ENCODE peak calls at places on chromosomes 5 and 9, in four cellular contexts. One of them, this sample, is unnamed.

GRCh38 chr9:22986556-22986955 is 539.9 kb downstream of the DMRTA1 start:
- DNase-seq in GM12892: no peak
- DNase-seq in neuronal stem cell: no peak
- DNase-seq in activated gamma-delta T cell treated with Interleukin-2 at 50 U/mL for 16 hours: no peak
- DNase-seq in this sample: no peak

GRCh38 chr5:134141346-134142050 is 27.0 kb downstream of the TCF7 start:
- DNase-seq in GM12892: no peak
- DNase-seq in neuronal stem cell: no peak
- DNase-seq in activated gamma-delta T cell treated with Interleukin-2 at 50 U/mL for 16 hours: peak; percentile 3
- DNase-seq in this sample: peak; percentile 8

GRCh38 chr9:128715436-128715750 is 8.5 kb downstream of the ZDHHC12 start:
- DNase-seq in GM12892: no peak
- DNase-seq in neuronal stem cell: no peak
- DNase-seq in activated gamma-delta T cell treated with Interleukin-2 at 50 U/mL for 16 hours: no peak
- DNase-seq in this sample: no peak

GRCh38 chr9:34428325-34428958 is 29.9 kb downstream of the FAM219A start:
- DNase-seq in GM12892: no peak
- DNase-seq in neuronal stem cell: no peak
- DNase-seq in activated gamma-delta T cell treated with Interleukin-2 at 50 U/mL for 16 hours: no peak
- DNase-seq in this sample: no peak

GRCh38 chr9:130117816-130118632 is 54.2 kb upstream of the NCS1 start:
- DNase-seq in GM12892: no peak
- DNase-seq in neuronal stem cell: no peak
- DNase-seq in activated gamma-delta T cell treated with Interleukin-2 at 50 U/mL for 16 hours: no peak
- DNase-seq in this sample: no peak

GRCh38 chr9:111952559-111952958 is 55.9 kb downstream of the UGCG start:
- DNase-seq in GM12892: no peak
- DNase-seq in neuronal stem cell: no peak
- DNase-seq in activated gamma-delta T cell treated with Interleukin-2 at 50 U/mL for 16 hours: no peak
- DNase-seq in this sample: no peak

GRCh38 chr5:119037496-119038215 is 33.2 kb upstream of the DMXL1 start:
- DNase-seq in GM12892: no peak
- DNase-seq in neuronal stem cell: no peak
- DNase-seq in activated gamma-delta T cell treated with Interleukin-2 at 50 U/mL for 16 hours: no peak
- DNase-seq in this sample: no peak

GRCh38 chr9:37920471-37921167 is 16.7 kb upstream of the SLC25A51 start:
- DNase-seq in GM12892: no peak
- DNase-seq in neuronal stem cell: peak; percentile 29
- DNase-seq in activated gamma-delta T cell treated with Interleukin-2 at 50 U/mL for 16 hours: no peak
- DNase-seq in this sample: no peak

GRCh38 chr5:149363345-149363744 is 5.5 kb downstream of the PCYOX1L start:
- DNase-seq in GM12892: no peak
- DNase-seq in neuronal stem cell: no peak
- DNase-seq in activated gamma-delta T cell treated with Interleukin-2 at 50 U/mL for 16 hours: no peak
- DNase-seq in this sample: no peak

GRCh38 chr9:133166392-133166791 is 2.7 kb upstream of the GBGT1 start:
- DNase-seq in GM12892: no peak
- DNase-seq in neuronal stem cell: no peak
- DNase-seq in activated gamma-delta T cell treated with Interleukin-2 at 50 U/mL for 16 hours: no peak
- DNase-seq in this sample: no peak

GRCh38 chr9:34125681-34126206 is 754 bp downstream of the DCAF12 start:
- DNase-seq in GM12892: no peak
- DNase-seq in neuronal stem cell: no peak
- DNase-seq in activated gamma-delta T cell treated with Interleukin-2 at 50 U/mL for 16 hours: no peak
- DNase-seq in this sample: no peak

GRCh38 chr5:116652196-116652729 is 77.6 kb upstream of the SEMA6A start:
- DNase-seq in GM12892: no peak
- DNase-seq in neuronal stem cell: peak; percentile 64
- DNase-seq in activated gamma-delta T cell treated with Interleukin-2 at 50 U/mL for 16 hours: no peak
- DNase-seq in this sample: no peak

GRCh38 chr9:136856541-136857141 is 4.5 kb downstream of the MAMDC4 start:
- DNase-seq in GM12892: no peak
- DNase-seq in neuronal stem cell: no peak
- DNase-seq in activated gamma-delta T cell treated with Interleukin-2 at 50 U/mL for 16 hours: no peak
- DNase-seq in this sample: no peak

GRCh38 chr5:5424736-5425135 is 2.3 kb downstream of the ICE1 start:
- DNase-seq in GM12892: no peak
- DNase-seq in neuronal stem cell: no peak
- DNase-seq in activated gamma-delta T cell treated with Interleukin-2 at 50 U/mL for 16 hours: no peak
- DNase-seq in this sample: no peak

GRCh38 chr9:1044643-1045042 is 5.5 kb upstream of the DMRT2 start:
- DNase-seq in GM12892: no peak
- DNase-seq in neuronal stem cell: no peak
- DNase-seq in activated gamma-delta T cell treated with Interleukin-2 at 50 U/mL for 16 hours: no peak
- DNase-seq in this sample: no peak

GRCh38 chr5:133890308-133890707 is 78.1 kb downstream of the C5orf15 start:
- DNase-seq in GM12892: no peak
- DNase-seq in neuronal stem cell: no peak
- DNase-seq in activated gamma-delta T cell treated with Interleukin-2 at 50 U/mL for 16 hours: no peak
- DNase-seq in this sample: no peak

GRCh38 chr9:77981332-77981731 is 50.3 kb downstream of the GNAQ start:
- DNase-seq in GM12892: no peak
- DNase-seq in neuronal stem cell: no peak
- DNase-seq in activated gamma-delta T cell treated with Interleukin-2 at 50 U/mL for 16 hours: no peak
- DNase-seq in this sample: no peak

GRCh38 chr5:66856041-66856805 is 260.0 kb downstream of the MAST4 start:
- DNase-seq in GM12892: no peak
- DNase-seq in neuronal stem cell: no peak
- DNase-seq in activated gamma-delta T cell treated with Interleukin-2 at 50 U/mL for 16 hours: no peak
- DNase-seq in this sample: no peak

GRCh38 chr9:131103535-131103934 is 7.2 kb downstream of the AIF1L start:
- DNase-seq in GM12892: no peak
- DNase-seq in neuronal stem cell: no peak
- DNase-seq in activated gamma-delta T cell treated with Interleukin-2 at 50 U/mL for 16 hours: no peak
- DNase-seq in this sample: no peak

GRCh38 chr9:125240649-125240999 is 519 bp downstream of the HSPA5 start:
- DNase-seq in GM12892: peak; percentile 26
- DNase-seq in neuronal stem cell: peak; percentile 23
- DNase-seq in activated gamma-delta T cell treated with Interleukin-2 at 50 U/mL for 16 hours: peak; percentile 19
- DNase-seq in this sample: peak; percentile 41

GRCh38 chr5:78920604-78921003 is 64.5 kb downstream of the ARSB start:
- DNase-seq in GM12892: no peak
- DNase-seq in neuronal stem cell: no peak
- DNase-seq in activated gamma-delta T cell treated with Interleukin-2 at 50 U/mL for 16 hours: no peak
- DNase-seq in this sample: no peak

GRCh38 chr5:66407739-66408138 is 188.5 kb upstream of the MAST4 start:
- DNase-seq in GM12892: no peak
- DNase-seq in neuronal stem cell: no peak
- DNase-seq in activated gamma-delta T cell treated with Interleukin-2 at 50 U/mL for 16 hours: no peak
- DNase-seq in this sample: no peak

GRCh38 chr9:127223266-127223665 is 41.3 kb upstream of the GARNL3 start:
- DNase-seq in GM12892: no peak
- DNase-seq in neuronal stem cell: no peak
- DNase-seq in activated gamma-delta T cell treated with Interleukin-2 at 50 U/mL for 16 hours: no peak
- DNase-seq in this sample: no peak

GRCh38 chr5:165497707-165498106 is 1992.3 kb downstream of the MAT2B start:
- DNase-seq in GM12892: no peak
- DNase-seq in neuronal stem cell: no peak
- DNase-seq in activated gamma-delta T cell treated with Interleukin-2 at 50 U/mL for 16 hours: no peak
- DNase-seq in this sample: no peak

GRCh38 chr5:148699028-148699427 is 44.7 kb upstream of the HTR4 start:
- DNase-seq in GM12892: no peak
- DNase-seq in neuronal stem cell: no peak
- DNase-seq in activated gamma-delta T cell treated with Interleukin-2 at 50 U/mL for 16 hours: no peak
- DNase-seq in this sample: no peak

GRCh38 chr5:146026307-146027010 is 78.9 kb downstream of the PLAC8L1 start:
- DNase-seq in GM12892: no peak
- DNase-seq in neuronal stem cell: peak; percentile 14
- DNase-seq in activated gamma-delta T cell treated with Interleukin-2 at 50 U/mL for 16 hours: no peak
- DNase-seq in this sample: no peak

GRCh38 chr5:60487466-60487865 is 212.5 kb downstream of the DEPDC1B start:
- DNase-seq in GM12892: no peak
- DNase-seq in neuronal stem cell: no peak
- DNase-seq in activated gamma-delta T cell treated with Interleukin-2 at 50 U/mL for 16 hours: no peak
- DNase-seq in this sample: no peak

GRCh38 chr5:39955156-39955555 is 530.4 kb upstream of the DAB2 start:
- DNase-seq in GM12892: no peak
- DNase-seq in neuronal stem cell: no peak
- DNase-seq in activated gamma-delta T cell treated with Interleukin-2 at 50 U/mL for 16 hours: no peak
- DNase-seq in this sample: no peak

GRCh38 chr5:142900926-142901325 is 130.7 kb downstream of the ARHGAP26 start:
- DNase-seq in GM12892: no peak
- DNase-seq in neuronal stem cell: no peak
- DNase-seq in activated gamma-delta T cell treated with Interleukin-2 at 50 U/mL for 16 hours: no peak
- DNase-seq in this sample: no peak

GRCh38 chr5:34686762-34687268 is 30.7 kb downstream of the RAI14 start:
- DNase-seq in GM12892: no peak
- DNase-seq in neuronal stem cell: no peak
- DNase-seq in activated gamma-delta T cell treated with Interleukin-2 at 50 U/mL for 16 hours: no peak
- DNase-seq in this sample: no peak

GRCh38 chr5:89606901-89607554 is 724.0 kb upstream of the MEF2C start:
- DNase-seq in GM12892: no peak
- DNase-seq in neuronal stem cell: no peak
- DNase-seq in activated gamma-delta T cell treated with Interleukin-2 at 50 U/mL for 16 hours: no peak
- DNase-seq in this sample: no peak